ENCODE peak calls at places on chromosomes 11 and 22, in six cellular contexts. G, K, T, C, W and N are unnamed samples.

GRCh38 chr11:73376803-73377629 is 817 bp downstream of the RELT start:
- DNase-seq in T (peak), W (peak), K (no peak), G (peak), C (peak), N (no peak)

GRCh38 chr11:6566704-6567370 is 36.6 kb downstream of the RRP8 start:
- DNase-seq in W (no peak), C (no peak), T (no peak), K (no peak), G (no peak), N (no peak)

GRCh38 chr11:3190600-3190999 is 25.5 kb upstream of the OSBPL5 start:
- DNase-seq in T (no peak), K (no peak), C (no peak), G (peak), W (no peak), N (no peak)

GRCh38 chr22:26170795-26171194 is 1.5 kb downstream of the SEZ6L start:
- DNase-seq in W (no peak), T (no peak), C (peak), K (no peak), G (no peak), N (no peak)

GRCh38 chr11:111472228-111472627 is 40.0 kb downstream of the BTG4 start:
- DNase-seq in C (no peak), K (no peak), T (no peak), W (no peak), G (no peak), N (no peak)

GRCh38 chr11:116721983-116722382 is 50.8 kb downstream of the BUD13 start:
- DNase-seq in T (no peak), G (no peak), K (no peak), C (no peak), W (no peak), N (no peak)

GRCh38 chr22:25061134-25061533 is 108.6 kb downstream of the KIAA1671 start:
- DNase-seq in W (no peak), C (no peak), K (no peak), T (no peak), G (no peak), N (no peak)

GRCh38 chr22:35749808-35750207 is 32.1 kb downstream of the APOL5 start:
- DNase-seq in C (no peak), W (no peak), T (no peak), G (no peak), K (peak), N (no peak)

GRCh38 chr11:59197990-59198389 is 14.7 kb downstream of the MPEG1 start:
- DNase-seq in G (peak), K (no peak), C (peak), W (no peak), T (peak), N (peak)

GRCh38 chr22:37186228-37186996 is 1.6 kb downstream of the C1QTNF6 start:
- DNase-seq in C (no peak), G (no peak), T (peak), K (peak), W (no peak), N (no peak)

GRCh38 chr11:12008790-12009616 is 577 bp upstream of the DKK3 start:
- DNase-seq in K (no peak), C (peak), G (peak), W (no peak), T (no peak), N (no peak)

GRCh38 chr11:44823006-44823405 is 96.2 kb downstream of the TSPAN18 start:
- DNase-seq in W (no peak), G (no peak), C (no peak), T (peak), K (no peak), N (no peak)

GRCh38 chr11:20058749-20059458 is 101.4 kb downstream of the DBX1 start:
- DNase-seq in C (no peak), W (no peak), K (no peak), G (no peak), T (peak), N (no peak)

GRCh38 chr22:25437414-25438160 is 126.9 kb upstream of the GRK3 start:
- DNase-seq in K (no peak), T (no peak), W (no peak), C (no peak), G (no peak), N (no peak)

GRCh38 chr11:33452806-33453205 is 195.6 kb downstream of the HIPK3 start:
- DNase-seq in G (no peak), T (peak), C (no peak), W (no peak), K (peak), N (peak)

GRCh38 chr22:26646158-26646557 is 11.2 kb upstream of the MIAT start:
- DNase-seq in K (no peak), W (no peak), T (peak), G (no peak), C (no peak), N (no peak)

GRCh38 chr11:10669258-10670033 is 24.1 kb downstream of the IRAG1 start:
- DNase-seq in T (peak), C (no peak), K (no peak), G (no peak), W (no peak), N (no peak)

GRCh38 chr22:25368271-25368670 is 148.8 kb downstream of the CRYBB2 start:
- DNase-seq in K (peak), G (no peak), W (peak), C (no peak), T (peak), N (peak)

GRCh38 chr11:118908931-118909618 is 16.7 kb downstream of the BCL9L start:
- DNase-seq in W (peak), K (peak), T (peak), G (peak), C (peak), N (peak)

GRCh38 chr22:25027959-25028840 is 75.7 kb downstream of the KIAA1671 start:
- DNase-seq in W (peak), T (peak), G (no peak), K (no peak), C (peak), N (no peak)

GRCh38 chr11:128926000-128926399 is 16.7 kb downstream of the TP53AIP1 start:
- DNase-seq in C (no peak), K (no peak), T (no peak), W (no peak), G (no peak), N (no peak)

GRCh38 chr22:25485626-25486545 is 78.6 kb upstream of the GRK3 start:
- DNase-seq in C (no peak), T (no peak), W (no peak), K (no peak), G (no peak), N (no peak)

DNA sequence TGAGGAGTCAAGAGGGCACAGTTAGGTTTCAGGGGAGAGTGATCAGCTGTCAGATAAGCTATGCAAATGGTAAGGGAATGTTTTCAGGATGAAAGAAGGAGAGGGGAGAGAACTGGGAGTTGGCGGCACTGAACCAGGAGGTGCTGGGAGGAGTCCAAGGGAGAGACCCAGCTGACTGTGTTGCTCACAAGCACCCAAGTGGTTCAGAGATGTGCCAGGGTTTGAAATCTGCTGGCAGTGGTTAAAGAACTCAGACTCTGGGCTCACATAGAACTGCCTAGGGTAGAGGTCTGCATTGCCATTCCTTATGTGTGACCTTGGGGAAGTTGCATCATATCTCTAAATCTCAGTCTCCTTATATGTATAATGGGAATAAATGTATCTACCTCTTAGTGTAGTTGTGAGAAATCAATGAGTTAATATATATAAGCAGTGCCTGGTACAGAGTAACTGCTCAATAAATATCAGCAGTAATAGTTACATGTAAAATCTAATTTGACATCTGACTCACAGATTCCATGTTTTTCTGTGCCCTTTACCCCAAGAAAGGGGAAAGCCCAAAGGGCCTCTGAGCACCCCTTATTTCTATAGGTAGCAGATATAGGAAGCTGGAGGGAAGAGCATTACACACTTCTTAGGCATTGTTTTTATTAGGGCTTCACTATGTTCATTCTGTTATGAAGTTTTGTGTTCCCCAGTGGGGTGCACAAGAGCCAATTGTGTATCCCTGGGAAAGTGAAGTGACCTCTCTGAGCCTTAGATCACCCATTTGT is 66.9 kb upstream of the SESN3 start:
- DNase-seq in K (no peak), G (no peak), T (no peak), W (no peak), C (no peak), N (no peak)
- H3K4me3 ChIP-seq in K (no peak), G (no peak), T (no peak), W (no peak), C (no peak), N (no peak)

GRCh38 chr11:26286472-26287066 is 45.4 kb upstream of the ANO3 start:
- DNase-seq in G (no peak), C (no peak), W (no peak), K (peak), T (peak), N (no peak)
- TF ChIP-seq CTCF in G (no peak), C (no peak), W (no peak), K (peak), T (peak), N (peak)

GRCh38 chr11:64153831-64154230 is 12.1 kb downstream of the MACROD1 start:
- DNase-seq in K (no peak), C (peak), G (no peak), T (no peak), W (no peak), N (no peak)

GRCh38 chr11:64151337-64151736 is 14.6 kb downstream of the MACROD1 start:
- DNase-seq in C (no peak), K (no peak), G (no peak), W (no peak), T (no peak), N (no peak)

GRCh38 chr11:64150481-64151239 is 15.3 kb downstream of the MACROD1 start:
- DNase-seq in K (no peak), G (no peak), W (no peak), T (no peak), C (no peak), N (no peak)

GRCh38 chr11:64150051-64150450 is 15.9 kb downstream of the MACROD1 start:
- DNase-seq in T (no peak), C (no peak), G (no peak), W (no peak), K (no peak), N (no peak)

DNA sequence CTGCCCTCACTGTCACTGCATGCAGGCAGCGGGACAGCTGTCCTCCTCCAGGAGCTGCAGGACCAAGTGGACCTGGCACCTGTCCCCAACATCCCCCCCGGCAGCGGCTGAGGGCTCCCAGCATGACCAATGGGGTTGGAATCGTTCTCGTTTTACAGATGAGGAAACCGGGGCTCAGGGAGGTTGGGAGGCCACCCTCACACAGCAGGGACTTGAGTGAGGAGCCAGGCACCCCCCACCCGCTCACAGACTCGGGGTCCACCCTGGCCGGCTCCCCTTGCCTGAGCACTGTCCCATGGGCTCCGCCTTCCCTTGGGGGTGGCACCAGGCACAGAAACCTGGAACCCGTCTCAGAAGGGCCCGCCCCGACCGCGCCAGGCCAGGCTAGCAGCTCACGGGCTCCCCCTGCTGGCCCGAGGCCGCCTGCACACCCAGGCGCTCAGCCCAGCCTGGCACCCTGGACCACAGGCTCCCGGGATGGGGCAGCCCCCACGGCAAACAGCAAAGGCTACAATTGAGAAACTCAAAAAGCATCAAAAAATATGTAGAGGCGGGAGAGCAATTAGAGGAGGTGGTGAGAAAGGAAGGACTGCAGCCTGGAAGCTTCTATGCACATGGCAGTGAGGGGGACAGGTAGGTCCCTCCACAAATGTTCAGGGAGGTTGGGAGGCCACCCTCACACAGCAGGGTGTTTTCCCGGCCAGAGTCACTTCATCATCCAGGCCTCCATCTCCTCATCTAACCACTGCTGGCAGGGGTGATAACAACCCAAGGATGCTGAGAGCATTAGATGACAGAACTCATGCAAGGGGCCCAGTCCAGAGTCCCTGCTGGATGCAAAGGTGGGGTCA is 12.8 kb downstream of the MACROD1 start:
- DNase-seq in T (peak), W (peak), K (no peak), G (peak), C (peak), N (no peak)
- H3K4me3 ChIP-seq in T (no peak), W (no peak), K (no peak), G (no peak), C (no peak), N (no peak)

GRCh38 chr11:29962243-29962642 is 54.6 kb downstream of the KCNA4 start:
- DNase-seq in C (no peak), W (no peak), T (no peak), G (no peak), K (no peak), N (no peak)
- TF ChIP-seq CTCF in C (no peak), W (no peak), T (peak), G (no peak), K (peak), N (peak)

GRCh38 chr11:78420796-78421209 is 3.2 kb upstream of the GAB2 start:
- DNase-seq in K (no peak), T (peak), C (peak), W (no peak), G (peak), N (peak)
- H3K4me3 ChIP-seq in K (no peak), T (no peak), C (no peak), W (no peak), G (no peak), N (peak)

GRCh38 chr11:39361557-39361956 is 2097.9 kb downstream of the LRRC4C start:
- DNase-seq in T (no peak), W (no peak), G (no peak), K (no peak), C (no peak), N (no peak)

GRCh38 chr11:39367526-39367925 is 2091.9 kb downstream of the LRRC4C start:
- DNase-seq in W (no peak), K (no peak), T (no peak), G (no peak), C (no peak), N (no peak)

DNA sequence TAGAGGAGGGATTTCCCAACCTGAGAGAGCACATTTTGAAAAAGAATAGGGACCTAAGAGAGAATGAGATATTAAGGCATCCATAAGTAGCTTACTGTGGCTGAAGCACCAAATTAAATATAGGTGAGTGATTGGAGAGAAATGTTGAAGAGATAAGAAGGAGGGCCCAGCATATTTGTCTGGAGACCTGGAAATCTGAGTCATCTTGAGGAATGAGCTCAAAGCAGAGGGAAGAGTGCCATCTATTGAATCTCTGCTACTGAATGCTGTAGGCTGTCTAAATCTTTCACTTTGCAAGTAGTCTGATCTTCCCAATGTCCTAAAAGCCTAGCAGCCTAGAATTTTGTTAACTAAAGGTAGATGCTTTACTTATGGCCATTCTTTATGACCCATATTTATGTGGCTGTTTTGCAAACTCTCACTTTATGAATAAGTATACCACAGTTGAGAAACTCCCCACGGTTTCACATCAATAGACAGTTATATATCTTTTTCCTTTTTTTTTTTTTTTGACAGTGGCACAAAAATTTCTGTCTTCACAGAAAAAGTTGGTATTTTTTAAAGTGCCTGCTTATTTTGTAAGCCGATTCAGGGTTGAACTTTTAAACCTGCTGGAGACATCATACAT is 2093.5 kb downstream of the LRRC4C start:
- DNase-seq in W (no peak), T (peak), K (peak), C (no peak), G (no peak), N (no peak)
- TF ChIP-seq CTCF in W (no peak), T (no peak), K (no peak), C (no peak), G (no peak), N (peak)